ENCODE peak calls at places on chromosome X, in five cellular contexts. G is upper lobe of right lung; O is CD4-positive, alpha-beta memory T cell; F is aorta; J is cardiac muscle cell. Q is an unnamed sample. For H3K36me3, the result is how much of the 10 kb centered on the place peaks cover.

GRCh38 chrX:101164766-101165590 is 54.6 kb upstream of the DRP2 start:
- DNase-seq in G (no peak), F (no peak), J (no peak), O (no peak), Q (peak)

GRCh38 chrX:88146577-88146976 is 600.4 kb upstream of the CPXCR1 start:
- DNase-seq in G (no peak), O (no peak), F (no peak), J (no peak), Q (no peak)

GRCh38 chrX:24838624-24839023 is 144.9 kb downstream of the POLA1 start:
- DNase-seq in O (peak), F (no peak), G (no peak), J (peak), Q (peak)

GRCh38 chrX:115616943-115617563 is 56.1 kb downstream of the PLS3 start:
- DNase-seq in J (no peak), O (no peak), G (no peak), F (no peak), Q (peak)

GRCh38 chrX:75365243-75365975 is 91.5 kb downstream of the UPRT start:
- DNase-seq in F (no peak), O (no peak), G (no peak), J (no peak), Q (no peak)

GRCh38 chrX:84175274-84175673 is 12.7 kb downstream of the RPS6KA6 start:
- DNase-seq in J (no peak), F (no peak), O (no peak), G (no peak), Q (no peak)

GRCh38 chrX:323721-324628 is 5.4 kb upstream of the GTPBP6 start:
- DNase-seq in F (no peak), G (peak), O (no peak), J (peak), Q (peak)

GRCh38 chrX:27893871-27894270 is 86.1 kb downstream of the MAGEB10 start:
- DNase-seq in G (no peak), J (no peak), O (no peak), F (no peak), Q (no peak)

GRCh38 chrX:110532527-110532926 is 173.9 kb downstream of the RTL9 start:
- DNase-seq in F (no peak), G (no peak), J (no peak), O (no peak), Q (no peak)

GRCh38 chrX:53882331-53882730 is 161.9 kb downstream of the PHF8 start:
- DNase-seq in J (peak), G (no peak), O (no peak), F (no peak), Q (peak)

DNA sequence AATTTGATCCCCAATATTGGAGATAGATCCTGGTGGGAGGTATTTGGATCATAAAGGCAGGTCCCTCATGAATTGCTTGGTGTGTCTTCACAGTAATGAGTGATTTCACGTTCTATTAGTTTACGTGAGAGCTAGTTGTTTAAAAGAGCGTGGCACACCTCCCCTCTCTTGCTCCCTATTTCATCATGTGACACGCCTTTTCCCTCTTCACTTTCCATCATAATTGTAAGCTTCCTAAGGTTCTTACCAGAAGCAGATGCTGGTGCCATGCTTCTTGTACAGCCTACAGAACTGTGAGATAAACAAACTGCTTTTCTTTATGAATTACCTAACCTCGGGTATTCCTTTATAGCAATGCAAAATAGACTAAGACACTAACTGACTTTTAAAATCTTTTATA is 34.0 kb upstream of the FMR1 start:
- DNase-seq in G (no peak), O (no peak), F (no peak), J (no peak), Q (no peak)
- H3K4me3 ChIP-seq in G (no peak), O (no peak), F (no peak), J (no peak), Q (no peak)

GRCh38 chrX:136847874-136848273 is 32.7 kb downstream of the RBMX start:
- DNase-seq in J (no peak), F (no peak), O (no peak), G (no peak), Q (peak)
- H3K36me3 ChIP-seq in J (under half), F (under half), O (under half), G (under half), Q (under half)

GRCh38 chrX:153969125-153969903 is 2.3 kb downstream of the HCFC1 start:
- DNase-seq in F (no peak), O (no peak), J (no peak), G (no peak), Q (no peak)
- H3K27ac ChIP-seq in F (peak), O (peak), J (peak), G (peak), Q (no peak)

DNA sequence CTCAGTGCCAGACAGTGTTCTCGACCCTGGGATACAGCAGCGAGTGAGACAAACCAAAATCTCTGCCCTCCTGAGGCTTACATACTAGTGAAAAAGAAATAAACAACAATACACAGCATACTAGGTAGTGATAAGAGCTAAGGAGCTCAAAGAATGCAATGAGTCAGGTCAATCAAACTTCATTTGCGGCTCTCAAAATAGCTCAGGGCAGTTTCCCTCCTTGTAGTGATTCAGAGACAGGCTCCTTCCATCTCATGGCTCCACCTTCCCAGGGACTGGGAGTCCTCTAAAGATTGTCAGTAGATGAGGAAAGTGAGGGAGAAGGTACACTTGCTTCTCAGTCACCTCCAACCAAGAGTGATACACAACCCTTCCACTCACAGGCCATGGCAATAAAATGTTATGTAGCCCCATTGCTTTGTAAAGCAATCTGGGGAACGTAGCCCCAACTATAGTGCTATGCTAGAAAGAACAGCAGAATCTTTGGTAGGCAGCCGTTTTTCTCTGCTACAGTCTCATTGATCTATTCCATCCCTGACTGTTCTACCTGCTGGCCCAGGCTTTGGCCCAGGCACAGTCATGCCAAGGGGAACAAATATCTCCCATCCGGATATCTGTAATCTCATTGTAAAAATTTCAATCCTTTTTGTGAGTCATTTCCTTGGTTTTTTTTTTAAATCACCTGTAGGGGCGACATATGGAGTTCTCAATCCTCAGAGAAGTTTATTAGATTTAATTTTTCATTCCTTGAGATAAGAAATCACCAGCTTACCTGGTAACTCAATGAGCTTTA is 183.1 kb upstream of the S100G start:
- DNase-seq in O (no peak), J (no peak), F (no peak), G (no peak), Q (peak)
- H3K4me3 ChIP-seq in O (no peak), J (no peak), F (no peak), G (no peak), Q (no peak)

DNA sequence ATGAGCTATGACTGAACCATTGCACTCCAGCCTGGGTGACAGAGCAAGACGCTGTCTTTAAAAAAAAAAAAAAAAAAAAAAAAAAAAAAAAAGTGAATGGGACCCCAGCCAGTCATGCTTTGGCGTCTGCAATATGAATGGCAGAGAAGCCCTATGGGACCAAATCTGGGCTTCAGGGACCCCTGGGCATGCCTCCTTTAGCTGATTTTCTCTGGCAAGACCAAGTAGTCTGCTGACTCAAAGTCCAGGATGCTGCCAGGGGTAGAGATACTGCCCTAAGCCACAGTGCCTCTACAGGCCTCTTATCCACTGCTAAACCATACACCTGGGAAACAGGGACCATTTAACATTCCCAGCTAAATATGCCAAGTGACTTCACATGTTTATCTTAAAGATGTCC is 6.0 kb downstream of the RPS4X start:
- DNase-seq in F (no peak), G (no peak), O (no peak), J (no peak), Q (no peak)
- H3K36me3 ChIP-seq in F (under half), G (under half), O (under half), J (under half), Q (half or more)

DNA sequence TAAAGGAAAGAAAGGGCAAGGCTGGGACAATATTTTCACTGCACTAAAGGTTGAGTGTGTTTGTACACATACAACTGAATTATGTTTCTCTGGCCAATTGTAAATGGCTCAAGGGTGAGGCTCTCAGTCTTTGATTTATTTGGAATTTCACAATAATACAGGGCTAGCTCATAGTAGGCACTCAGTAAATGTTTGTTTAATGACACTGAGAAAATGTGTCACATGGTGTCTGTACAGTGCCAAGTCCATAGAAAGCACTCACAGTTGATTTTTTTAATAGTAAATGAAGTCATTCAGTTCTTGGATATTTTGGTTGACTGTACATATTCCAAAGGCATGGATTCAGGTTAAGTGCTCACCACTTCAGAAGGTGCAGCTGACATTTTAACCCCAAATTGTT is 176.3 kb downstream of the IL1RAPL2 start:
- DNase-seq in O (no peak), G (no peak), F (no peak), J (no peak), Q (no peak)
- H3K27ac ChIP-seq in O (no peak), G (no peak), F (no peak), J (no peak), Q (no peak)

GRCh38 chrX:47579537-47579936 is 2.7 kb upstream of the TIMP1 start:
- DNase-seq in F (no peak), O (no peak), G (no peak), J (no peak), Q (peak)
- H3K4me3 ChIP-seq in F (no peak), O (no peak), G (no peak), J (no peak), Q (no peak)

GRCh38 chrX:2824886-2825285 is 3.8 kb upstream of the GYG2 start:
- DNase-seq in G (no peak), O (no peak), F (no peak), J (no peak), Q (no peak)
- H3K36me3 ChIP-seq in G (under half), O (under half), F (under half), J (under half), Q (under half)

GRCh38 chrX:90617710-90618325 is 696.1 kb downstream of the TGIF2LX start:
- DNase-seq in O (no peak), F (peak), G (no peak), J (no peak), Q (no peak)
- H3K27ac ChIP-seq in O (no peak), F (no peak), G (no peak), J (no peak), Q (no peak)

Q was measured in SJSA1.